ENCODE peak calls at places on chromosomes 3 and 15, in eight cellular contexts. B, L, E, K, M, D, Y and A are unnamed samples.

GRCh38 chr3:16203671-16204629 is 29.5 kb downstream of the GALNT15 start:
- DNase-seq in B (no peak), L (no peak), E (no peak), K (no peak), M (no peak), D (no peak), Y (no peak), A (no peak)

GRCh38 chr15:38130739-38131498 is 121.7 kb upstream of the SPRED1 start:
- DNase-seq in B (peak; percentile 99), L (peak; percentile 44), E (peak; percentile 98), K (peak; percentile 74), M (peak; percentile 65), D (peak; percentile 99), Y (peak; percentile 100), A (peak; percentile 99)

GRCh38 chr15:95898746-95899145 is 431.8 kb upstream of the NR2F2 start:
- DNase-seq in B (no peak), L (no peak), E (no peak), K (no peak), M (no peak), D (no peak), Y (no peak), A (no peak)

GRCh38 chr3:161163297-161163696 is 57.8 kb upstream of the NMD3 start:
- DNase-seq in B (peak; percentile 81), L (no peak), E (peak; percentile 83), K (peak; percentile 20), M (no peak), D (peak; percentile 91), Y (peak; percentile 96), A (peak; percentile 84)

GRCh38 chr15:51161491-51162260 is 67.0 kb upstream of the TNFAIP8L3 start:
- DNase-seq in B (no peak), L (no peak), E (no peak), K (no peak), M (no peak), D (no peak), Y (peak; percentile 28), A (no peak)

GRCh38 chr3:146134348-146135117 is 26.5 kb downstream of the PLOD2 start:
- DNase-seq in B (no peak), L (no peak), E (no peak), K (no peak), M (no peak), D (peak; percentile 43), Y (peak; percentile 44), A (peak; percentile 55)

GRCh38 chr3:166575166-166575565 is 737.9 kb upstream of the BCHE start:
- DNase-seq in B (no peak), L (no peak), E (no peak), K (no peak), M (no peak), D (no peak), Y (no peak), A (no peak)

GRCh38 chr3:112628038-112628437 is 12.9 kb downstream of the CCDC80 start:
- DNase-seq in B (no peak), L (no peak), E (no peak), K (no peak), M (no peak), D (no peak), Y (no peak), A (no peak)

GRCh38 chr3:49841126-49841525 is 15.2 kb downstream of the TRAIP start:
- DNase-seq in B (peak; percentile 32), L (no peak), E (peak; percentile 39), K (peak; percentile 8), M (peak; percentile 59), D (peak; percentile 28), Y (peak; percentile 20), A (peak; percentile 20)
- TF ChIP-seq CTCF in B (peak; percentile 56), L (no peak), E (peak; percentile 43), K (peak; percentile 21), M (peak; percentile 85), D (peak; percentile 27), Y (peak; percentile 41), A (peak; percentile 44)

GRCh38 chr3:49675912-49676311 is 1.8 kb downstream of the APEH start:
- DNase-seq in B (no peak), L (no peak), E (no peak), K (no peak), M (no peak), D (no peak), Y (no peak), A (no peak)
- H3K4me3 ChIP-seq in B (no peak overlapping the region), L (no peak overlapping the region), E (no peak overlapping the region), K (no peak overlapping the region), M (no peak overlapping the region), D (no peak overlapping the region), Y (no peak overlapping the region), A (no peak overlapping the region)

GRCh38 chr15:68278345-68279217 is 1.0 kb downstream of the FEM1B start:
- DNase-seq in B (peak; percentile 47), L (no peak), E (peak; percentile 20), K (no peak), M (peak; percentile 71), D (peak; percentile 51), Y (peak; percentile 34), A (peak; percentile 51)
- TF ChIP-seq CTCF in B (peak; percentile 47), L (no peak), E (peak; percentile 34), K (peak; percentile 36), M (peak; percentile 59), D (peak; percentile 6), Y (no peak), A (peak; percentile 36)

DNA sequence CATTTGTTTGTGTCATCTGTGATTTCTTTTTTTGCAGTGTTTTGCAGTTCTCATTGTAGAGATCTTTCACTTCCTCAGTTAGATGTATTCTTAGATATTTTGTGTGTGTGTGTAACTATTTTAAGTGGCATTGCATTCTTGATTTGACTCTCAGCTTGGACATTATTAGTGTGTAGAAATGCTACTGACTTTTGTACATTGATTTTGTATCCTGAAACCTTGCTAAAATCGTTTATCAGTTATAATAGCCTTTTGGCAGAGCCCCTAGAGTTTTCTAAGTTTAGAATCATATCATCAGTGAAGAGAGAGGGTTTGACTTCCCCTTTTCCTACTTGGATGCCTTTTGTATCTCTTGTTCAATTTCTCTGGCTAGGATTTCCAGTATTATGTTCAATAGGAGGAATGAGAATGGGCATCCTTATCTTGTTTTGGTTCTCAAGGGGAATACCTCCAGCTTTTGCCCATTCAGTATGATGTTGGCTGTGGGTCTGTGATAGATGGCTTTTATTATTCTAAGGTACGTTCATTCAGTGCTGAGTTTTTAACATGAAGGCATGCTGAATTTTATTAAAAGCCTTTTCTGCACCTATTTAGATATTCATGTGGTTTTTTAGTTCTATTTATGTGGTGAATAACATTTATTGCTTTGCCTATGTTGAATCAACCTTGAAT is 211.7 kb downstream of the MBNL1 start:
- DNase-seq in B (no peak), L (no peak), E (no peak), K (no peak), M (no peak), D (no peak), Y (no peak), A (no peak)
- H3K4me3 ChIP-seq in B (no peak overlapping the region), L (no peak overlapping the region), E (no peak overlapping the region), K (no peak overlapping the region), M (no peak overlapping the region), D (no peak overlapping the region), Y (no peak overlapping the region), A (no peak overlapping the region)

GRCh38 chr3:134334901-134335280 is 39.4 kb downstream of the AMOTL2 start:
- DNase-seq in B (no peak), L (peak; percentile 4), E (no peak), K (no peak), M (no peak), D (no peak), Y (no peak), A (no peak)

GRCh38 chr3:134332344-134332743 is 41.9 kb downstream of the AMOTL2 start:
- DNase-seq in B (no peak), L (peak; percentile 14), E (no peak), K (no peak), M (no peak), D (no peak), Y (no peak), A (no peak)

GRCh38 chr3:134331811-134332199 is 42.4 kb downstream of the AMOTL2 start:
- DNase-seq in B (no peak), L (no peak), E (no peak), K (no peak), M (no peak), D (no peak), Y (no peak), A (no peak)

GRCh38 chr3:134334231-134334900 is 39.9 kb downstream of the AMOTL2 start:
- DNase-seq in B (peak; percentile 88), L (peak; percentile 22), E (peak; percentile 66), K (no peak), M (no peak), D (no peak), Y (no peak), A (no peak)

GRCh38 chr3:134333522-134334181 is 40.6 kb downstream of the AMOTL2 start:
- DNase-seq in B (peak; percentile 91), L (peak; percentile 26), E (peak; percentile 84), K (peak; percentile 63), M (peak; percentile 55), D (peak; percentile 31), Y (no peak), A (peak; percentile 87)
- TF ChIP-seq CTCF in B (peak; percentile 58), L (no peak), E (peak; percentile 57), K (no peak), M (peak; percentile 9), D (no peak), Y (no peak), A (peak; percentile 33)

GRCh38 chr3:154431043-154431442 is 1.1 kb upstream of the GPR149 start:
- DNase-seq in B (no peak), L (no peak), E (no peak), K (no peak), M (no peak), D (no peak), Y (no peak), A (no peak)

GRCh38 chr3:154430014-154430413 is at the start of gene GPR149:
- DNase-seq in B (no peak), L (no peak), E (peak; percentile 56), K (peak; percentile 60), M (peak; percentile 79), D (no peak), Y (no peak), A (no peak)

GRCh38 chr3:154422694-154423093 is 7.3 kb downstream of the GPR149 start:
- DNase-seq in B (no peak), L (no peak), E (no peak), K (no peak), M (no peak), D (no peak), Y (no peak), A (no peak)

GRCh38 chr3:154427685-154428291 is 2.2 kb downstream of the GPR149 start:
- DNase-seq in B (no peak), L (no peak), E (no peak), K (no peak), M (peak; percentile 75), D (no peak), Y (no peak), A (no peak)

GRCh38 chr3:154428369-154429206 is 1.4 kb downstream of the GPR149 start:
- DNase-seq in B (no peak), L (peak; percentile 24), E (no peak), K (peak; percentile 39), M (peak; percentile 50), D (no peak), Y (no peak), A (no peak)
- H3K4me3 ChIP-seq in B (peak overlapping the region; percentile 18), L (peak overlapping the region; percentile 60), E (no peak overlapping the region), K (peak overlapping the region; percentile 43), M (peak overlapping the region; percentile 72), D (no peak overlapping the region), Y (no peak overlapping the region), A (no peak overlapping the region)

GRCh38 chr15:80367094-80367493 is 37.1 kb upstream of the ARNT2 start:
- DNase-seq in B (peak; percentile 3), L (no peak), E (peak; percentile 16), K (no peak), M (peak; percentile 82), D (peak; percentile 25), Y (peak; percentile 35), A (peak; percentile 32)
- TF ChIP-seq CTCF in B (no peak), L (no peak), E (peak; percentile 10), K (peak; percentile 13), M (peak; percentile 81), D (no peak), Y (peak; percentile 29), A (peak; percentile 47)